ENCODE peak calls at places on chromosome 4, in five cellular contexts. One of them, this sample, is unnamed. For H3K4me1, the result is how much of the 10 kb centered on the place peaks cover.

GRCh38 chr4:133320576-133321170 is 171.6 kb downstream of the PCDH10 start:
- DNase-seq in adrenal gland: no peak
- DNase-seq in sigmoid colon: no peak
- DNase-seq in mesenchymal stem cell: peak
- DNase-seq in ascending aorta: no peak
- DNase-seq in this sample: no peak

GRCh38 chr4:116499-116898 is 7.8 kb upstream of the ZNF718 start:
- DNase-seq in adrenal gland: no peak
- DNase-seq in sigmoid colon: no peak
- DNase-seq in mesenchymal stem cell: no peak
- DNase-seq in ascending aorta: no peak
- DNase-seq in this sample: no peak

GRCh38 chr4:166045457-166045856 is 172.4 kb downstream of the TLL1 start:
- DNase-seq in adrenal gland: no peak
- DNase-seq in sigmoid colon: no peak
- DNase-seq in mesenchymal stem cell: no peak
- DNase-seq in ascending aorta: no peak
- DNase-seq in this sample: no peak

GRCh38 chr4:4675636-4676035 is 133.8 kb upstream of the STX18 start:
- DNase-seq in adrenal gland: no peak
- DNase-seq in sigmoid colon: peak
- DNase-seq in mesenchymal stem cell: no peak
- DNase-seq in ascending aorta: no peak
- DNase-seq in this sample: no peak

GRCh38 chr4:46856347-46856746 is 52.7 kb downstream of the COX7B2 start:
- DNase-seq in adrenal gland: no peak
- DNase-seq in sigmoid colon: no peak
- DNase-seq in mesenchymal stem cell: no peak
- DNase-seq in ascending aorta: no peak
- DNase-seq in this sample: no peak

GRCh38 chr4:23614284-23614892 is 275.5 kb downstream of the PPARGC1A start:
- DNase-seq in adrenal gland: peak
- DNase-seq in sigmoid colon: no peak
- DNase-seq in mesenchymal stem cell: peak
- DNase-seq in ascending aorta: no peak
- DNase-seq in this sample: no peak

GRCh38 chr4:99755223-99755944 is 61.2 kb upstream of the DAPP1 start:
- DNase-seq in adrenal gland: no peak
- DNase-seq in sigmoid colon: no peak
- DNase-seq in mesenchymal stem cell: no peak
- DNase-seq in ascending aorta: no peak
- DNase-seq in this sample: no peak

GRCh38 chr4:155187989-155188388 is 20.4 kb upstream of the NPY2R start:
- DNase-seq in adrenal gland: no peak
- DNase-seq in sigmoid colon: no peak
- DNase-seq in mesenchymal stem cell: no peak
- DNase-seq in ascending aorta: no peak
- DNase-seq in this sample: no peak

GRCh38 chr4:87109945-87110344 is 110.5 kb downstream of the KLHL8 start:
- DNase-seq in adrenal gland: no peak
- DNase-seq in sigmoid colon: no peak
- DNase-seq in mesenchymal stem cell: no peak
- DNase-seq in ascending aorta: no peak
- DNase-seq in this sample: no peak

GRCh38 chr4:137923494-137923893 is 318.7 kb downstream of the SLC7A11 start:
- DNase-seq in adrenal gland: no peak
- DNase-seq in sigmoid colon: no peak
- DNase-seq in mesenchymal stem cell: no peak
- DNase-seq in ascending aorta: no peak
- DNase-seq in this sample: no peak

GRCh38 chr4:110878992-110879391 is 256.1 kb upstream of the PITX2 start:
- DNase-seq in adrenal gland: no peak
- DNase-seq in sigmoid colon: no peak
- DNase-seq in mesenchymal stem cell: no peak
- DNase-seq in ascending aorta: no peak
- DNase-seq in this sample: no peak

DNA sequence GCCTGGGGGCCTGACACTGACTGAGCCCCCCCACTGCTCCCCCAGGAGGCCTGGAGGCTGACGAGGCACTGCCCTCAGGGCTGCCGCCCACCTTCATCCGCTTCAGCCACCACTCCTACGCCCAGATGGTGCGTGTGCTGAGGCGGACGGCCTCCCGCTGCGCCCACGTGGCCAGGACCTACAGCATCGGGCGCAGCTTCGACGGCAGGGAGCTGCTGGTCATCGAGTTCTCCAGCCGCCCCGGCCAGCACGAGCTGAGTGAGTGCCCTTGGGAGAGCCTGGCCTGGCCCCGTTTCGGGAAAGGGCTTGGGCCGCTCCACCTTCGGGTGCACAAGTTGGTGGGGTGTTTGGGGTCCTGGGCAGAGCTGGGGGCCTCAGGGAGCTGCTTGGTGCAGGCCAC is 11.4 kb downstream of the CPZ start:
- DNase-seq in adrenal gland: no peak
- DNase-seq in sigmoid colon: no peak
- DNase-seq in mesenchymal stem cell: no peak
- DNase-seq in ascending aorta: no peak
- DNase-seq in this sample: no peak
- H3K4me1 ChIP-seq in adrenal gland: under half
- H3K4me1 ChIP-seq in sigmoid colon: under half
- H3K4me1 ChIP-seq in mesenchymal stem cell: under half
- H3K4me1 ChIP-seq in ascending aorta: under half
- H3K4me1 ChIP-seq in this sample: under half

GRCh38 chr4:169267070-169267469 is 3.7 kb downstream of the SH3RF1 start:
- DNase-seq in adrenal gland: no peak
- DNase-seq in sigmoid colon: no peak
- DNase-seq in mesenchymal stem cell: no peak
- DNase-seq in ascending aorta: no peak
- DNase-seq in this sample: no peak
- H3K4me3 ChIP-seq in adrenal gland: no peak
- H3K4me3 ChIP-seq in sigmoid colon: no peak
- H3K4me3 ChIP-seq in mesenchymal stem cell: no peak
- H3K4me3 ChIP-seq in ascending aorta: peak
- H3K4me3 ChIP-seq in this sample: peak

GRCh38 chr4:185738851-185739250 is 73.1 kb downstream of the SORBS2 start:
- DNase-seq in adrenal gland: no peak
- DNase-seq in sigmoid colon: no peak
- DNase-seq in mesenchymal stem cell: no peak
- DNase-seq in ascending aorta: no peak
- DNase-seq in this sample: no peak
- H3K4me1 ChIP-seq in adrenal gland: half or more
- H3K4me1 ChIP-seq in sigmoid colon: half or more
- H3K4me1 ChIP-seq in mesenchymal stem cell: under half
- H3K4me1 ChIP-seq in ascending aorta: under half
- H3K4me1 ChIP-seq in this sample: under half

GRCh38 chr4:1834047-1834769 is 21.7 kb downstream of the LETM1 start:
- DNase-seq in adrenal gland: no peak
- DNase-seq in sigmoid colon: no peak
- DNase-seq in mesenchymal stem cell: no peak
- DNase-seq in ascending aorta: no peak
- DNase-seq in this sample: no peak
- H3K4me3 ChIP-seq in adrenal gland: no peak
- H3K4me3 ChIP-seq in sigmoid colon: no peak
- H3K4me3 ChIP-seq in mesenchymal stem cell: no peak
- H3K4me3 ChIP-seq in ascending aorta: no peak
- H3K4me3 ChIP-seq in this sample: no peak

GRCh38 chr4:40180356-40180755 is 16.5 kb upstream of the RHOH start:
- DNase-seq in adrenal gland: no peak
- DNase-seq in sigmoid colon: no peak
- DNase-seq in mesenchymal stem cell: peak
- DNase-seq in ascending aorta: no peak
- DNase-seq in this sample: no peak

GRCh38 chr4:40182041-40182440 is 14.8 kb upstream of the RHOH start:
- DNase-seq in adrenal gland: no peak
- DNase-seq in sigmoid colon: no peak
- DNase-seq in mesenchymal stem cell: no peak
- DNase-seq in ascending aorta: no peak
- DNase-seq in this sample: no peak

GRCh38 chr4:40185830-40186664 is 10.8 kb upstream of the RHOH start:
- DNase-seq in adrenal gland: no peak
- DNase-seq in sigmoid colon: no peak
- DNase-seq in mesenchymal stem cell: no peak
- DNase-seq in ascending aorta: no peak
- DNase-seq in this sample: no peak

GRCh38 chr4:40183615-40184411 is 13.0 kb upstream of the RHOH start:
- DNase-seq in adrenal gland: no peak
- DNase-seq in sigmoid colon: no peak
- DNase-seq in mesenchymal stem cell: no peak
- DNase-seq in ascending aorta: no peak
- DNase-seq in this sample: no peak

GRCh38 chr4:40182979-40183378 is 13.9 kb upstream of the RHOH start:
- DNase-seq in adrenal gland: no peak
- DNase-seq in sigmoid colon: no peak
- DNase-seq in mesenchymal stem cell: no peak
- DNase-seq in ascending aorta: no peak
- DNase-seq in this sample: no peak
- H3K4me1 ChIP-seq in adrenal gland: under half
- H3K4me1 ChIP-seq in sigmoid colon: under half
- H3K4me1 ChIP-seq in mesenchymal stem cell: under half
- H3K4me1 ChIP-seq in ascending aorta: under half
- H3K4me1 ChIP-seq in this sample: under half

This sample was measured in kidney.